ENCODE peak calls at places on chromosomes 13 and 19, in eight cellular contexts. One of them, this sample, is unnamed.

GRCh38 chr19:13149628-13150186 is 468 bp downstream of the STX10 start:
- DNase-seq in tibial nerve: no peak
- DNase-seq in hepatocyte: peak
- DNase-seq in CD4-positive, alpha-beta T cell: no peak
- DNase-seq in choroid plexus epithelial cell: peak
- DNase-seq in endothelial cell: peak
- DNase-seq in cardiac muscle cell: peak
- DNase-seq in cardiac fibroblast: peak
- DNase-seq in this sample: peak

GRCh38 chr13:97339019-97339988 is 94.7 kb upstream of the RAP2A start:
- DNase-seq in choroid plexus epithelial cell: peak
- DNase-seq in endothelial cell: no peak
- DNase-seq in cardiac fibroblast: peak
- DNase-seq in CD4-positive, alpha-beta T cell: no peak
- DNase-seq in cardiac muscle cell: peak
- DNase-seq in tibial nerve: no peak
- DNase-seq in hepatocyte: peak
- DNase-seq in this sample: peak

GRCh38 chr13:80313668-80314278 is 27.2 kb downstream of the SPRY2 start:
- DNase-seq in endothelial cell: no peak
- DNase-seq in CD4-positive, alpha-beta T cell: no peak
- DNase-seq in hepatocyte: no peak
- DNase-seq in tibial nerve: no peak
- DNase-seq in cardiac fibroblast: no peak
- DNase-seq in choroid plexus epithelial cell: no peak
- DNase-seq in cardiac muscle cell: no peak
- DNase-seq in this sample: no peak

GRCh38 chr13:53250272-53250875 is 221.8 kb downstream of the OLFM4 start:
- DNase-seq in endothelial cell: peak
- DNase-seq in choroid plexus epithelial cell: peak
- DNase-seq in hepatocyte: peak
- DNase-seq in cardiac muscle cell: peak
- DNase-seq in CD4-positive, alpha-beta T cell: no peak
- DNase-seq in cardiac fibroblast: peak
- DNase-seq in tibial nerve: no peak
- DNase-seq in this sample: no peak

GRCh38 chr13:102347490-102347889 is 54.4 kb downstream of the FGF14 start:
- DNase-seq in cardiac muscle cell: no peak
- DNase-seq in choroid plexus epithelial cell: no peak
- DNase-seq in endothelial cell: no peak
- DNase-seq in CD4-positive, alpha-beta T cell: no peak
- DNase-seq in tibial nerve: no peak
- DNase-seq in hepatocyte: no peak
- DNase-seq in cardiac fibroblast: no peak
- DNase-seq in this sample: no peak

GRCh38 chr13:84570831-84571230 is 688.6 kb upstream of the SLITRK1 start:
- DNase-seq in tibial nerve: no peak
- DNase-seq in hepatocyte: no peak
- DNase-seq in cardiac fibroblast: no peak
- DNase-seq in choroid plexus epithelial cell: peak
- DNase-seq in CD4-positive, alpha-beta T cell: no peak
- DNase-seq in cardiac muscle cell: no peak
- DNase-seq in endothelial cell: no peak
- DNase-seq in this sample: no peak

GRCh38 chr13:44237276-44237767 is 136.3 kb upstream of the SERP2 start:
- DNase-seq in cardiac muscle cell: peak
- DNase-seq in endothelial cell: peak
- DNase-seq in cardiac fibroblast: peak
- DNase-seq in tibial nerve: peak
- DNase-seq in choroid plexus epithelial cell: peak
- DNase-seq in CD4-positive, alpha-beta T cell: no peak
- DNase-seq in hepatocyte: peak
- DNase-seq in this sample: peak

GRCh38 chr13:97600438-97601080 is 166.6 kb downstream of the RAP2A start:
- DNase-seq in hepatocyte: peak
- DNase-seq in tibial nerve: no peak
- DNase-seq in cardiac muscle cell: no peak
- DNase-seq in endothelial cell: no peak
- DNase-seq in cardiac fibroblast: peak
- DNase-seq in CD4-positive, alpha-beta T cell: no peak
- DNase-seq in choroid plexus epithelial cell: peak
- DNase-seq in this sample: no peak

GRCh38 chr13:40102854-40103253 is 447.4 kb downstream of the COG6 start:
- DNase-seq in choroid plexus epithelial cell: peak
- DNase-seq in cardiac fibroblast: peak
- DNase-seq in tibial nerve: no peak
- DNase-seq in hepatocyte: peak
- DNase-seq in cardiac muscle cell: no peak
- DNase-seq in CD4-positive, alpha-beta T cell: peak
- DNase-seq in endothelial cell: no peak
- DNase-seq in this sample: no peak

DNA sequence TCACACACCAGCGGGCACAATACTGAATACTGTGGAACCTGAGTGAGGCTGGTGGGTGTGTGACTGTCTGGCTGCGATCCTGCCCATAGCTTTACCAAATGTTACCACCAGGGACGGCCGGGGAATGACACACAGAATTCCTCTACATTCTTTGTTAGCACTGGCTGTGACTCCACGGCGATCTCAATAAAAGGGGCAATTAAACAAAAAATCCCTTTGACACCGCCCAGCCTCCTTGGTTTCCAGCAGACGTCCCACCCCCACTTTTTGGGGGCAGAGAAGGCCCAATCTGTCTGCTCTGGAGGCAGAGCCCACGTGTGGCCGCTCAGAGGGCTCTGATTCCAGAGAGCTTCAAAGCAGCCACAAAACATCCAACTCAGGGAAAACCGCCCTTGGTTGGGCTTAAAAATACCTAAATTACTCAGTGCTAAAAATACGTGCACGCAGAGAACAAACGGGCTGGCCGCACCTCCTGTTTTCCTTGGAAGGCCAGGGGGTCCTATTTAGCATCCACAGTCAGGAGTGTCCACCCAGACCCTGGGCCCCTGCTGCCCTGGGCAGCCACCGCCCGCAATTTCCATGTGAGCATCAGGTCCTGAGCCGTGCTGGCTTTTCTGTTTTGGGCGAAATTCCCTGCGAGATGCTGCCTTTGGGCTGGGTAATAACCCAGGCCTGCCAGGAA is 47.8 kb downstream of the GADD45B start:
- DNase-seq in cardiac fibroblast: no peak
- DNase-seq in choroid plexus epithelial cell: peak
- DNase-seq in endothelial cell: no peak
- DNase-seq in hepatocyte: no peak
- DNase-seq in tibial nerve: no peak
- DNase-seq in CD4-positive, alpha-beta T cell: no peak
- DNase-seq in cardiac muscle cell: no peak
- DNase-seq in this sample: no peak
- TF ChIP-seq CTCF in cardiac fibroblast: peak
- TF ChIP-seq CTCF in choroid plexus epithelial cell: peak
- TF ChIP-seq CTCF in endothelial cell: no peak
- TF ChIP-seq CTCF in hepatocyte: peak
- TF ChIP-seq CTCF in tibial nerve: no peak
- TF ChIP-seq CTCF in CD4-positive, alpha-beta T cell: no peak
- TF ChIP-seq CTCF in cardiac muscle cell: peak
- TF ChIP-seq CTCF in this sample: no peak

GRCh38 chr13:20090349-20090748 is 70.5 kb downstream of the GJA3 start:
- DNase-seq in endothelial cell: no peak
- DNase-seq in tibial nerve: no peak
- DNase-seq in cardiac fibroblast: peak
- DNase-seq in CD4-positive, alpha-beta T cell: no peak
- DNase-seq in choroid plexus epithelial cell: no peak
- DNase-seq in hepatocyte: no peak
- DNase-seq in cardiac muscle cell: no peak
- DNase-seq in this sample: no peak
- TF ChIP-seq CTCF in endothelial cell: no peak
- TF ChIP-seq CTCF in tibial nerve: no peak
- TF ChIP-seq CTCF in cardiac fibroblast: no peak
- TF ChIP-seq CTCF in CD4-positive, alpha-beta T cell: peak
- TF ChIP-seq CTCF in choroid plexus epithelial cell: peak
- TF ChIP-seq CTCF in hepatocyte: peak
- TF ChIP-seq CTCF in cardiac muscle cell: peak
- TF ChIP-seq CTCF in this sample: peak

GRCh38 chr19:7394728-7395359 is 46.1 kb downstream of the ARHGEF18 start:
- DNase-seq in cardiac muscle cell: peak
- DNase-seq in choroid plexus epithelial cell: peak
- DNase-seq in cardiac fibroblast: peak
- DNase-seq in hepatocyte: peak
- DNase-seq in CD4-positive, alpha-beta T cell: peak
- DNase-seq in endothelial cell: peak
- DNase-seq in tibial nerve: peak
- DNase-seq in this sample: peak
- TF ChIP-seq CTCF in cardiac muscle cell: no peak
- TF ChIP-seq CTCF in choroid plexus epithelial cell: no peak
- TF ChIP-seq CTCF in cardiac fibroblast: no peak
- TF ChIP-seq CTCF in hepatocyte: peak
- TF ChIP-seq CTCF in CD4-positive, alpha-beta T cell: no peak
- TF ChIP-seq CTCF in endothelial cell: no peak
- TF ChIP-seq CTCF in tibial nerve: no peak
- TF ChIP-seq CTCF in this sample: no peak

DNA sequence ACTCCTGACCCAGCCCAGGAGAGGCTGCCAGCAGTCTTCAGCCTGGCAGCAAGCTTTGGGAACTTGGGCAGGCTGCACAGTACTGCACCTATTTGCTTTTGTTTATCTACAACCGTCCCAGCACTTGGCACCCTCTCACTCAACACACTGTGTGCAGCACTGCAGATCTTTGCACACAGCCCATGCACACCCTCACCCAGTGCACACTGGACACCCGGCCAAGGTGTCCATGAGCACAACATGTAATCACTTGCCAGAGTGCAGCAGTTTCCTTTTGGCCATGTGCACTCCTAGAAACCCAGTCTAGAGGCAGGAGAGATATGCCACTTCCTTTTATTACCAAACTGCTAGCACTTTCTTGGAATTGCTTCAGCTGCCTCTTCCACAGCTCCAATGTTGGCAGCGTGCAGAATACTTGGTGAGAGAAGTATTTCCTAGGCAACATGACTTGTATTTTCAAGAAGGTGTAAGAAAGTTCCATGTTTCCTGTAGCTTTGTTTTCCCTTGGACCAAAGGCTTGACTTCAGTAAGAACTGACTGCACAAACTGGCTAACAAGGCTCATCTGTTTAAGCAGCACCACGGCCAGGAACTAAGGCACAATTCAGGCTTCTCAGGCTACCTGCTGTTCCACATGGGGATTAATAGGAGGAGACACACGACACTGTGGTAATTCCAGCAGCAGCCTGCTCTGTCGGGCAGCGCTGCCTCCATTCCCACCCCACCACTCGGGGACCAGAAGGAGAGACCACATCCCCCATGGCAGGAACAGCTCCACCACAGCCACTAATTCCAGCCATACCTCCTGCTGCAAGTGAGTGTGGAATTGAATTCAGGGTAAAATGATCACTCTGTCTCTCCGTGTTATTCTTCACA is 15.3 kb downstream of the ATP7B start:
- DNase-seq in cardiac muscle cell: no peak
- DNase-seq in endothelial cell: no peak
- DNase-seq in hepatocyte: no peak
- DNase-seq in tibial nerve: no peak
- DNase-seq in CD4-positive, alpha-beta T cell: no peak
- DNase-seq in cardiac fibroblast: peak
- DNase-seq in choroid plexus epithelial cell: no peak
- DNase-seq in this sample: peak
- TF ChIP-seq CTCF in cardiac muscle cell: no peak
- TF ChIP-seq CTCF in endothelial cell: no peak
- TF ChIP-seq CTCF in hepatocyte: no peak
- TF ChIP-seq CTCF in tibial nerve: no peak
- TF ChIP-seq CTCF in CD4-positive, alpha-beta T cell: no peak
- TF ChIP-seq CTCF in cardiac fibroblast: no peak
- TF ChIP-seq CTCF in choroid plexus epithelial cell: no peak
- TF ChIP-seq CTCF in this sample: no peak

GRCh38 chr19:18346091-18346490 is 5.7 kb downstream of the PGPEP1 start:
- DNase-seq in tibial nerve: no peak
- DNase-seq in choroid plexus epithelial cell: no peak
- DNase-seq in CD4-positive, alpha-beta T cell: no peak
- DNase-seq in hepatocyte: no peak
- DNase-seq in cardiac muscle cell: no peak
- DNase-seq in endothelial cell: no peak
- DNase-seq in cardiac fibroblast: no peak
- DNase-seq in this sample: no peak
- TF ChIP-seq CTCF in tibial nerve: no peak
- TF ChIP-seq CTCF in choroid plexus epithelial cell: no peak
- TF ChIP-seq CTCF in CD4-positive, alpha-beta T cell: no peak
- TF ChIP-seq CTCF in hepatocyte: no peak
- TF ChIP-seq CTCF in cardiac muscle cell: no peak
- TF ChIP-seq CTCF in endothelial cell: no peak
- TF ChIP-seq CTCF in cardiac fibroblast: no peak
- TF ChIP-seq CTCF in this sample: no peak

This sample was measured in left ventricle myocardium inferior.